ENCODE peak calls at places on chromosomes 2 and 18, in five cellular contexts. C is esophagus squamous epithelium; T is heart right ventricle; I is activated T-cell treated with anti-CD3 and anti-CD28 coated beads, Interleukin-2, amount 50 U/mL, for 4 hours; W is neural crest cell. F is an unnamed sample.

GRCh38 chr18:33697498-33697897 is 119.5 kb downstream of the ASXL3 start:
- DNase-seq in C (no peak), T (no peak), I (no peak), W (no peak), F (no peak)

GRCh38 chr2:29753676-29754444 is 167.5 kb downstream of the ALK start:
- DNase-seq in C (no peak), T (no peak), I (no peak), W (no peak), F (no peak)

GRCh38 chr2:239688098-239688497 is 287.3 kb upstream of the HDAC4 start:
- DNase-seq in C (no peak), T (no peak), I (no peak), W (no peak), F (no peak)

GRCh38 chr2:70084973-70085710 is 2.1 kb upstream of the PCBP1 start:
- DNase-seq in C (no peak), T (no peak), I (peak; percentile 72), W (no peak), F (no peak)

GRCh38 chr2:132038179-132038882 is 123.4 kb downstream of the ANKRD30BL start:
- DNase-seq in C (no peak), T (no peak), I (no peak), W (peak; percentile 35), F (no peak)

GRCh38 chr2:69616755-69617154 is 26.8 kb downstream of the AAK1 start:
- DNase-seq in C (no peak), T (no peak), I (peak; percentile 37), W (no peak), F (no peak)

GRCh38 chr18:75337348-75337747 is 90.2 kb downstream of the SMIM21 start:
- DNase-seq in C (no peak), T (no peak), I (no peak), W (no peak), F (no peak)

GRCh38 chr2:128607440-128607839 is 288.8 kb upstream of the HS6ST1 start:
- DNase-seq in C (no peak), T (no peak), I (no peak), W (no peak), F (no peak)

GRCh38 chr2:103977681-103978080 is 876.2 kb upstream of the POU3F3 start:
- DNase-seq in C (no peak), T (no peak), I (no peak), W (no peak), F (no peak)

GRCh38 chr2:191056218-191056617 is 42.2 kb upstream of the STAT1 start:
- DNase-seq in C (no peak), T (no peak), I (no peak), W (no peak), F (no peak)

GRCh38 chr2:1731963-1732768 is 12.1 kb downstream of the PXDN start:
- DNase-seq in C (no peak), T (peak; percentile 20), I (no peak), W (no peak), F (no peak)

GRCh38 chr18:13266208-13267100 is 47.9 kb downstream of the LDLRAD4 start:
- DNase-seq in C (no peak), T (peak; percentile 67), I (no peak), W (no peak), F (no peak)

GRCh38 chr2:241351640-241352031 is 4.4 kb upstream of the FARP2 start:
- DNase-seq in C (no peak), T (no peak), I (no peak), W (no peak), F (no peak)

GRCh38 chr2:231673348-231673770 is 35.0 kb upstream of the PTMA start:
- DNase-seq in C (no peak), T (peak; percentile 71), I (no peak), W (no peak), F (no peak)

GRCh38 chr2:59389240-59389639 is 1148.1 kb upstream of the FANCL start:
- DNase-seq in C (no peak), T (no peak), I (no peak), W (no peak), F (no peak)

GRCh38 chr18:44541159-44541558 is 139.5 kb upstream of the SETBP1 start:
- DNase-seq in C (no peak), T (no peak), I (no peak), W (no peak), F (no peak)

GRCh38 chr18:57915241-57915640 is 112.1 kb upstream of the ATP8B1 start:
- DNase-seq in C (no peak), T (no peak), I (no peak), W (no peak), F (no peak)

F was measured in thoracic aorta.